ENCODE peak calls at places on chromosomes 7 and 10, in eight cellular contexts. X is AG04450; W is germinal center; I is HTR-8/SVneo; A is NCI-H1694 treated with DMSO at 0.1 percent for 48 hours; B is HS-27A; N is activated CD4-positive, alpha-beta T cell treated with anti-CD3 and anti-CD28 coated beads for 48 hours; M is NCI-H460. G is an unnamed sample.
A peak's percentile ranks its signal among the peaks of the same experiment; 100 is the strongest.

GRCh38 chr7:117995850-117996650 is 122.8 kb upstream of the CTTNBP2 start:
- DNase-seq in W (no peak), A (no peak), N (no peak), B (no peak), M (no peak), X (no peak), I (no peak), G (no peak)

GRCh38 chr10:89171263-89171872 is 35.7 kb downstream of the CH25H start:
- DNase-seq in A (no peak), M (no peak), I (no peak), N (no peak), X (no peak), W (no peak), B (no peak), G (no peak)

GRCh38 chr10:89857399-89857798 is 156.0 kb downstream of the KIF20B start:
- DNase-seq in B (no peak), X (no peak), W (no peak), M (no peak), N (no peak), I (no peak), A (no peak), G (no peak)

GRCh38 chr10:1255166-1255565 is 199.0 kb downstream of the WDR37 start:
- DNase-seq in X (no peak), W (no peak), I (no peak), N (peak; percentile 19), B (no peak), A (no peak), M (no peak), G (no peak)

GRCh38 chr7:95544174-95544573 is 52.1 kb downstream of the PDK4 start:
- DNase-seq in X (no peak), N (no peak), W (no peak), I (no peak), M (no peak), A (no peak), B (no peak), G (no peak)

GRCh38 chr7:128393526-128394330 is 16.1 kb downstream of the IMPDH1 start:
- DNase-seq in N (no peak), I (no peak), A (no peak), B (no peak), W (no peak), M (no peak), X (no peak), G (no peak)

GRCh38 chr7:90625562-90625961 is 29.4 kb downstream of the CDK14 start:
- DNase-seq in W (no peak), M (no peak), A (peak; percentile 34), I (peak; percentile 18), B (peak; percentile 46), N (no peak), X (peak; percentile 16), G (no peak)

GRCh38 chr10:89206402-89207180 is 526 bp downstream of the CH25H start:
- DNase-seq in I (peak; percentile 6), W (peak; percentile 21), X (no peak), B (no peak), M (no peak), N (peak; percentile 29), A (peak; percentile 22), G (no peak)

GRCh38 chr10:29140991-29141390 is 147.9 kb upstream of the LYZL1 start:
- DNase-seq in I (peak; percentile 50), B (peak; percentile 78), X (peak; percentile 69), A (no peak), N (no peak), M (no peak), W (no peak), G (peak; percentile 63)

GRCh38 chr10:49312291-49312869 is 13.4 kb downstream of the C10orf71 start:
- DNase-seq in W (no peak), I (no peak), B (no peak), M (no peak), A (no peak), N (no peak), X (no peak), G (no peak)

GRCh38 chr10:86651631-86652331 is 2.6 kb upstream of the OPN4 start:
- DNase-seq in I (no peak), W (no peak), B (no peak), N (no peak), M (no peak), X (no peak), A (no peak), G (no peak)

GRCh38 chr7:100469227-100470044 is 5.4 kb upstream of the SPACDR start:
- DNase-seq in M (peak; percentile 63), X (no peak), N (peak; percentile 87), A (peak; percentile 66), W (peak; percentile 87), I (peak; percentile 73), B (no peak), G (no peak)

GRCh38 chr7:26508917-26509316 is 217.3 kb downstream of the SNX10 start:
- DNase-seq in N (no peak), B (no peak), X (no peak), I (no peak), A (no peak), W (no peak), M (no peak), G (no peak)

GRCh38 chr10:18140957-18141888 is 999 bp downstream of the CACNB2 start:
- DNase-seq in B (no peak), A (no peak), W (no peak), X (no peak), I (no peak), M (no peak), N (no peak), G (no peak)

GRCh38 chr7:134773164-134773563 is 6.3 kb upstream of the CALD1 start:
- DNase-seq in B (no peak), X (no peak), N (no peak), I (no peak), M (no peak), A (no peak), W (no peak), G (no peak)

GRCh38 chr7:26078437-26079362 is 73.3 kb upstream of the NFE2L3 start:
- DNase-seq in A (peak; percentile 95), W (peak; percentile 84), B (no peak), M (peak; percentile 63), X (no peak), I (peak; percentile 53), N (peak; percentile 86), G (peak; percentile 49)

GRCh38 chr10:106327747-106328146 is 836.8 kb downstream of the SORCS1 start:
- DNase-seq in M (no peak), B (no peak), I (no peak), W (no peak), X (no peak), A (no peak), N (no peak), G (no peak)

GRCh38 chr10:19479854-19480253 is 336.4 kb upstream of the PLXDC2 start:
- DNase-seq in I (no peak), M (no peak), A (no peak), N (no peak), W (no peak), X (no peak), B (no peak), G (no peak)

GRCh38 chr10:18097524-18097923 is 42.7 kb upstream of the CACNB2 start:
- DNase-seq in B (no peak), W (no peak), X (no peak), M (no peak), A (no peak), I (no peak), N (no peak), G (no peak)